ENCODE peak calls at places on chromosome 1, in nine cellular contexts. S, I, L, Y, R, Z, Q, C and M are unnamed samples.

GRCh38 chr1:51328279-51328678 is 2.1 kb downstream of the TTC39A start:
- DNase-seq in R (peak), Z (no peak), Q (no peak), S (no peak), L (no peak), C (no peak), Y (no peak), I (no peak), M (no peak)

GRCh38 chr1:212355230-212355969 is 59.3 kb downstream of the PACC1 start:
- DNase-seq in C (no peak), Q (no peak), L (no peak), R (peak), S (no peak), I (no peak), Y (no peak), Z (no peak), M (no peak)

GRCh38 chr1:117093870-117094621 is 27.5 kb downstream of the TRIM45 start:
- DNase-seq in Q (peak), R (peak), S (no peak), Z (peak), Y (peak), L (no peak), C (no peak), I (peak), M (no peak)

GRCh38 chr1:53543771-53544695 is 84.8 kb downstream of the DMRTB1 start:
- DNase-seq in C (no peak), R (no peak), Y (no peak), I (no peak), Q (no peak), S (no peak), L (peak), Z (no peak), M (no peak)

GRCh38 chr1:10850026-10850425 is 53.6 kb upstream of the CASZ1 start:
- DNase-seq in S (no peak), Y (no peak), I (no peak), L (no peak), Z (no peak), C (no peak), Q (no peak), R (no peak), M (no peak)

GRCh38 chr1:29671957-29672356 is 435.6 kb downstream of the PTPRU start:
- DNase-seq in Y (no peak), C (no peak), S (no peak), Q (no peak), L (no peak), Z (no peak), I (no peak), R (no peak), M (no peak)

GRCh38 chr1:30034627-30035521 is 688.5 kb downstream of the MATN1 start:
- DNase-seq in L (no peak), Y (no peak), Z (peak), R (peak), S (no peak), Q (no peak), C (no peak), I (no peak), M (no peak)

GRCh38 chr1:46081620-46082019 is 50.8 kb downstream of the PIK3R3 start:
- DNase-seq in L (no peak), Q (no peak), S (no peak), C (no peak), Y (no peak), I (no peak), Z (no peak), R (no peak), M (no peak)

GRCh38 chr1:234398849-234399381 is 25.7 kb downstream of the COA6 start:
- DNase-seq in I (no peak), L (no peak), Z (peak), Y (no peak), Q (no peak), S (no peak), R (peak), C (no peak), M (no peak)

GRCh38 chr1:11804666-11805453 is 904 bp downstream of the MTHFR start:
- DNase-seq in R (peak), Z (peak), Y (no peak), L (no peak), S (no peak), C (peak), I (no peak), Q (peak), M (peak)

GRCh38 chr1:151158751-151159251 is 2.4 kb downstream of the TNFAIP8L2 start:
- DNase-seq in Q (no peak), I (no peak), R (no peak), C (no peak), Z (no peak), S (no peak), Y (no peak), L (peak), M (no peak)